ENCODE peak calls at places on chromosomes 3 and 15, in nine cellular contexts. D is GM13977, R is fibroblast of pulmonary artery, Z is choroid plexus epithelial cell, K is WERI-Rb-1, N is bronchial epithelial cell, C is upper lobe of left lung, X is colonic mucosa, H is H9. L is an unnamed sample.
A peak's percentile ranks its signal among the peaks of the same experiment; 100 is the strongest.

GRCh38 chr3:31226331-31226730 is 306.4 kb upstream of the STT3B start:
- DNase-seq in D (no peak), R (no peak), Z (no peak), K (no peak), N (no peak), C (no peak), X (no peak), H (no peak), L (no peak)

GRCh38 chr15:20340331-20340811 is 201.2 kb downstream of the GOLGA6L6 start:
- DNase-seq in D (peak; percentile 74), R (peak; percentile 26), Z (no peak), K (peak; percentile 38), N (no peak), C (peak; percentile 66), X (no peak), H (peak; percentile 74), L (peak; percentile 71)

GRCh38 chr15:43749690-43750345 is 3.6 kb downstream of the PDIA3 start:
- DNase-seq in D (peak; percentile 68), R (no peak), Z (peak; percentile 22), K (no peak), N (no peak), C (peak; percentile 28), X (no peak), H (no peak), L (peak; percentile 70)

GRCh38 chr3:29513236-29513635 is 232.4 kb downstream of the RBMS3 start:
- DNase-seq in D (no peak), R (peak; percentile 68), Z (no peak), K (no peak), N (no peak), C (no peak), X (no peak), H (no peak), L (no peak)

GRCh38 chr15:81410318-81410753 is 36.3 kb upstream of the TMC3 start:
- DNase-seq in D (peak; percentile 39), R (peak; percentile 90), Z (peak; percentile 86), K (peak; percentile 44), N (peak; percentile 89), C (peak; percentile 21), X (peak; percentile 34), H (peak; percentile 75), L (peak; percentile 36)

GRCh38 chr15:22265056-22265945 is 185.0 kb downstream of the OR4M2 start:
- DNase-seq in D (no peak), R (no peak), Z (no peak), K (no peak), N (no peak), C (no peak), X (no peak), H (no peak), L (no peak)

GRCh38 chr3:78140274-78140673 is 1100.4 kb downstream of the ROBO2 start:
- DNase-seq in D (no peak), R (peak; percentile 11), Z (peak; percentile 53), K (no peak), N (peak; percentile 15), C (no peak), X (no peak), H (no peak), L (no peak)

GRCh38 chr3:156094391-156094790 is 26.0 kb upstream of the KCNAB1 start:
- DNase-seq in D (no peak), R (no peak), Z (no peak), K (no peak), N (no peak), C (no peak), X (no peak), H (no peak), L (no peak)

GRCh38 chr15:34318277-34319079 is 19.1 kb downstream of the SLC12A6 start:
- DNase-seq in D (peak; percentile 34), R (peak; percentile 73), Z (peak; percentile 74), K (peak; percentile 80), N (peak; percentile 88), C (peak; percentile 89), X (peak; percentile 87), H (peak; percentile 61), L (peak; percentile 38)

GRCh38 chr3:102144063-102144462 is 290.8 kb upstream of the ZPLD1 start:
- DNase-seq in D (no peak), R (peak; percentile 52), Z (no peak), K (no peak), N (no peak), C (no peak), X (no peak), H (no peak), L (no peak)

GRCh38 chr3:169260296-169260695 is 403.2 kb downstream of the MECOM start:
- DNase-seq in D (no peak), R (peak; percentile 71), Z (no peak), K (no peak), N (no peak), C (no peak), X (no peak), H (no peak), L (no peak)

GRCh38 chr15:60079210-60079609 is 75.1 kb downstream of the FOXB1 start:
- DNase-seq in D (no peak), R (peak; percentile 39), Z (peak; percentile 43), K (no peak), N (no peak), C (no peak), X (no peak), H (no peak), L (no peak)
- TF ChIP-seq CTCF in D (peak; percentile 25), R (peak; percentile 50), Z (peak; percentile 57), K (peak; percentile 31), N (peak; percentile 24), C (no peak), X (no peak), H (peak; percentile 68), L (no peak)

GRCh38 chr3:13767030-13767429 is 112.8 kb downstream of the WNT7A start:
- DNase-seq in D (no peak), R (no peak), Z (no peak), K (no peak), N (no peak), C (no peak), X (no peak), H (no peak), L (no peak)
- TF ChIP-seq CTCF in D (no peak), R (no peak), Z (no peak), K (no peak), N (no peak), C (no peak), X (no peak), H (no peak), L (no peak)

DNA sequence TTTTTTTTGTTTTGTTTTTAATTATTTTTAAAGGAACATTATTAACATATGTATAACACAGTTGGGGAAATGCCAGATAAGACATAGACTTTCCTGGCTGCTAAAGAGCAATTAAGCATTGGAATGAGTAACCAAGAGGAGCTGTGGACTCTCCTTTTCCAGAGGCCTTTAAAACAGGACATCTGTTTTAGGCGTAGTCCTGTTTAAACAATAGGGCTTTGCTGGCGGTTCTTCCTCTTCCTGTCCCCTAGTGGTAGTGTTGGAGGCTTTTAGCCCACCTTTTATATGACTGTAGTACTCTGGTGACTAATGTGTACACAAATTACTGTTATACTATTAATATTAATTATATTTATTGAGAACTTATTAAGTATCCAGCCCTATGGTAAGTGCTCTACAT is 81.9 kb downstream of the PPARG start:
- DNase-seq in D (no peak), R (peak; percentile 58), Z (peak; percentile 30), K (no peak), N (peak; percentile 11), C (no peak), X (peak; percentile 61), H (peak; percentile 28), L (no peak)
- TF ChIP-seq CTCF in D (no peak), R (peak; percentile 33), Z (peak; percentile 43), K (no peak), N (no peak), C (no peak), X (no peak), H (peak; percentile 55), L (no peak)

GRCh38 chr15:99504071-99504822 is 61.5 kb upstream of the MEF2A start:
- DNase-seq in D (peak; percentile 52), R (no peak), Z (no peak), K (no peak), N (no peak), C (no peak), X (no peak), H (no peak), L (no peak)

GRCh38 chr15:99503411-99503810 is 62.4 kb upstream of the MEF2A start:
- DNase-seq in D (peak; percentile 14), R (no peak), Z (no peak), K (no peak), N (no peak), C (no peak), X (no peak), H (no peak), L (no peak)

GRCh38 chr15:99506399-99506798 is 59.4 kb upstream of the MEF2A start:
- DNase-seq in D (no peak), R (no peak), Z (no peak), K (no peak), N (no peak), C (no peak), X (no peak), H (no peak), L (no peak)

GRCh38 chr15:99507016-99507731 is 58.6 kb upstream of the MEF2A start:
- DNase-seq in D (peak; percentile 3), R (peak; percentile 88), Z (peak; percentile 89), K (no peak), N (no peak), C (no peak), X (no peak), H (no peak), L (no peak)

DNA sequence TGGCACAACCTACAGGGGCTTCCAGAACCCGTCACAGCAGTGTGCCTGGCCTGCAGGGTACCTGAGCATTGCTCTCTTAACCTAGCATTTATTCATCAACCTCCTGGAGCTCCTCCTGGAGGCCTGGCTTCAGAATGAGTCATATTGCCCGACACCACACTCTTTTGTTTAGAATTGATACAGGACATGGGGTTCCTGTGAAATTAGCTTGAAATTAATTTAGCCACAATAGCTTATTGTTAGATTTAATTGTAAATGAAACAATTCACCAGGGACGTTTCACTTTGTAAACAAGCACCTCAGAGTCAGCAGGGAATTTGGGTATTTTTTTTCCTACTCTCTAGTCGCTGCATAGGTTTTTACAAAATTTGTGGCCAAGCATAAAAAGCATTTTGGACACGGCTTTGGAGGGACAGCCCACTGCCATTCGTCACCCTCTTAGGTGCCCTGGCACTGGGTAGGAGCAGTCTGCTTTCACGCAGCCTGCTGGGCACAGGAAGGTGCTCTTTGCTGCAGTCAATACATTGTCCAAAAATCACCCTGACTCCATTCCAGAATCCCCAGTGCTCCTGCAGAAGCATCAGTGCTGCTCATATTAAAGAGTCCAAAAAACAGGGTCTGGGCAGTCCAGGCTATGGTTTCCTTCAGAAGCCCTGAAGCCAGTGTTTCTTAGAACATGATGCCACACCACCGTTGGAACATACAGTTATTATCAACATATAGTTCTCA is 60.8 kb upstream of the MEF2A start:
- DNase-seq in D (peak; percentile 41), R (peak; percentile 30), Z (peak; percentile 50), K (no peak), N (peak; percentile 51), C (no peak), X (no peak), H (no peak), L (no peak)
- TF ChIP-seq CTCF in D (peak; percentile 36), R (peak; percentile 32), Z (peak; percentile 48), K (no peak), N (peak; percentile 18), C (no peak), X (no peak), H (peak; percentile 19), L (peak; percentile 13)

GRCh38 chr3:49607796-49608195 is 53.5 kb downstream of the BSN start:
- DNase-seq in D (no peak), R (no peak), Z (no peak), K (no peak), N (no peak), C (no peak), X (no peak), H (no peak), L (no peak)
- TF ChIP-seq CTCF in D (no peak), R (peak; percentile 39), Z (peak; percentile 51), K (peak; percentile 50), N (peak; percentile 6), C (peak; percentile 34), X (no peak), H (peak; percentile 44), L (no peak)

GRCh38 chr15:61681038-61681418 is 379.2 kb downstream of the VPS13C start:
- DNase-seq in D (no peak), R (no peak), Z (no peak), K (no peak), N (no peak), C (no peak), X (no peak), H (no peak), L (no peak)
- TF ChIP-seq CTCF in D (no peak), R (no peak), Z (no peak), K (no peak), N (no peak), C (no peak), X (no peak), H (no peak), L (no peak)